ENCODE peak calls at places on chromosomes 1 and 21, in five cellular contexts. E is neural progenitor cell, C is neuronal stem cell, R is DND-41, A is OCI-LY7. P is an unnamed sample.

GRCh38 chr1:29569971-29570634 is 333.8 kb downstream of the PTPRU start:
- DNase-seq in E (no peak), C (no peak), R (no peak), A (no peak), P (no peak)

GRCh38 chr1:14138627-14139026 is 438.6 kb downstream of the PRDM2 start:
- DNase-seq in E (no peak), C (no peak), R (no peak), A (no peak), P (no peak)

GRCh38 chr21:35256468-35256988 is 207.4 kb upstream of the RUNX1 start:
- DNase-seq in E (peak; percentile 24), C (peak; percentile 17), R (no peak), A (no peak), P (no peak)

GRCh38 chr1:24486296-24487065 is 16.2 kb upstream of the RCAN3 start:
- DNase-seq in E (no peak), C (no peak), R (peak; percentile 65), A (peak; percentile 57), P (no peak)

GRCh38 chr1:229430761-229431269 is 3.1 kb downstream of the ACTA1 start:
- DNase-seq in E (peak; percentile 92), C (peak; percentile 50), R (peak; percentile 28), A (no peak), P (no peak)

GRCh38 chr1:221812905-221813597 is 71.2 kb upstream of the DUSP10 start:
- DNase-seq in E (no peak), C (no peak), R (no peak), A (no peak), P (no peak)

GRCh38 chr21:16071082-16071481 is 341.3 kb downstream of the USP25 start:
- DNase-seq in E (no peak), C (no peak), R (no peak), A (no peak), P (no peak)

GRCh38 chr1:232226197-232226681 is 403.7 kb downstream of the SIPA1L2 start:
- DNase-seq in E (peak; percentile 63), C (peak; percentile 31), R (peak; percentile 72), A (no peak), P (no peak)

GRCh38 chr1:168360151-168360550 is 79.5 kb downstream of the TBX19 start:
- DNase-seq in E (no peak), C (no peak), R (no peak), A (no peak), P (no peak)

GRCh38 chr1:100631015-100631521 is 88.5 kb upstream of the VCAM1 start:
- DNase-seq in E (no peak), C (no peak), R (peak; percentile 37), A (no peak), P (no peak)

GRCh38 chr1:5720484-5720883 is 271.7 kb downstream of the NPHP4 start:
- DNase-seq in E (no peak), C (no peak), R (no peak), A (no peak), P (no peak)

GRCh38 chr1:8344893-8345507 is 27.1 kb downstream of the SLC45A1 start:
- DNase-seq in E (no peak), C (no peak), R (no peak), A (no peak), P (no peak)

GRCh38 chr1:156177918-156178654 is 15.8 kb upstream of the SLC25A44 start:
- DNase-seq in E (no peak), C (no peak), R (peak; percentile 42), A (no peak), P (no peak)

GRCh38 chr1:27863552-27863943 is 8.8 kb upstream of the THEMIS2 start:
- DNase-seq in E (no peak), C (no peak), R (no peak), A (no peak), P (no peak)

GRCh38 chr1:109623601-109624161 is 4.0 kb downstream of the AMPD2 start:
- DNase-seq in E (no peak), C (no peak), R (peak; percentile 33), A (no peak), P (no peak)

GRCh38 chr1:169707917-169708604 is 3.4 kb downstream of the SELL start:
- DNase-seq in E (no peak), C (no peak), R (no peak), A (no peak), P (no peak)

GRCh38 chr21:42566524-42567180 is 53.0 kb downstream of the SLC37A1 start:
- DNase-seq in E (no peak), C (no peak), R (no peak), A (no peak), P (no peak)

GRCh38 chr1:26047278-26047874 is 1.5 kb upstream of the SLC30A2 start:
- DNase-seq in E (no peak), C (no peak), R (no peak), A (no peak), P (no peak)

GRCh38 chr1:26046313-26047031 is 554 bp upstream of the SLC30A2 start:
- DNase-seq in E (peak; percentile 47), C (no peak), R (no peak), A (no peak), P (no peak)

GRCh38 chr1:26050255-26050640 is 4.3 kb upstream of the SLC30A2 start:
- DNase-seq in E (no peak), C (no peak), R (no peak), A (no peak), P (no peak)

GRCh38 chr1:26045712-26046312 is at the start of gene SLC30A2:
- DNase-seq in E (peak; percentile 72), C (no peak), R (no peak), A (no peak), P (no peak)

GRCh38 chr1:26049531-26050254 is 3.8 kb upstream of the SLC30A2 start:
- DNase-seq in E (no peak), C (no peak), R (no peak), A (no peak), P (no peak)
- H3K27ac ChIP-seq in E (no peak overlapping the region), C (no peak overlapping the region), R (no peak overlapping the region), A (no peak overlapping the region), P (no peak overlapping the region)

DNA sequence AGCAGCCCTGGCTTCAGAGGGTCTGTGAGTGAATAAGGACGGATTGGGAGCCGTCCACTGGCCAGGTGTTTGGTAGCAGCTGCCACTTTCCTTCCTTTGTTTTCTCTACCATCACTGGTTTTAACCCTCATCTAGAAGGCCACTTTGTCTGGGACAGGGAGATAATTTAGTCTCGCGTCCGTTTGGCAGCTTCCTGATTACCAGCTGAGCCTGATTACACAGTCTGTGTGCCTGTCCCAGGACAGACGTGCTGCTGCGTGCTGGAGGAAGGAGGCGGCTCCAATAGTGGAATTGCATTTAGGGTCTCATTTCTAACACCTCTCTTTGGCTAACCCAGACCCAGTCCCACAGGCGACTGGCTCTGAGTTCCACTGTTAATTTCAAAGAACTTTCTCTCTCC is 24.6 kb upstream of the CASQ2 start:
- DNase-seq in E (no peak), C (no peak), R (no peak), A (no peak), P (no peak)
- H2AFZ ChIP-seq in E (no peak overlapping the region), C (no peak overlapping the region), R (no peak overlapping the region), A (no peak overlapping the region), P (no peak overlapping the region)

DNA sequence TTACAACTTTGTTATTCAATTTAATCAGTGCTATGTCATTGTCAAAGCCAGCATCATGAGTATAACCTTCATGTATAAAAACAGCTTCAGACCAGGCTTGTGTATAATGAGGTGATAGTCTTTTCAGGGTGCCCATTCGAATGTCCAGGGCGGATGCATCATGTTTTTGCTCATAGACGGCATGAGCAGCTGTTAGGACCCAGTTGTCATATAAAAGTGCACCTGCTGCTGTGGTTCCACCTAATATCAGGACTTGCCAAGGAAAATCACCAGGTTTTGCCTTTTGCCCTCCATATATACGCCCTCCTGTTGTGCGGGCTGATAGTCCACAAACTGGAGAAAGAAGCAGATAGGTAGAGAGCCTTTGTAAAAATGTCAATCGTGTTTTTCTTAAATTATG is 14.9 kb downstream of the TARDBP start:
- DNase-seq in E (no peak), C (no peak), R (no peak), A (no peak), P (no peak)
- H3K36me3 ChIP-seq in E (peaks cover 25% of the 10 kb centered on the region), C (peaks cover 13% of the 10 kb centered on the region), R (peaks cover 54% of the 10 kb centered on the region), A (peaks cover 74% of the 10 kb centered on the region), P (peaks cover 18% of the 10 kb centered on the region)

DNA sequence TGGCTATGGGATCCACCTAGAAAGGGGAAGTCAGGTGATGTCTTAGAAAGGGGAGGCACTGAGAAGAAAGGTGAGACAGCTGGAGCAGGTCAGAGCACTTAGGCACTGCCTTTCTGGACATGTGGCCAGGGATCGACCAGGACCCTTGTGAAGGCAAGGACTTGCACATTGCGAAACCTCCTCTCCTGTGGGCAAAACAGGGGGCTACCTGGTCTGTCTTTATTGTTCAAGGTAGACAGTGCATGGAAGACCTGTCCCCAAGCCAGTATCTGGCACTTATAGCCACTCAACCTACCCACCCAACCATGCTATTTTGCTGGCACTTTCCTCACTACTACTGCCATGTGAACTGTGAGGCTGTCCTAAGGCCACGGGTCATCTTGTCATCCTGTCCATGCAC is 67.2 kb downstream of the NAV1 start:
- DNase-seq in E (no peak), C (no peak), R (no peak), A (no peak), P (no peak)
- H3K27ac ChIP-seq in E (no peak overlapping the region), C (no peak overlapping the region), R (no peak overlapping the region), A (no peak overlapping the region), P (no peak overlapping the region)

DNA sequence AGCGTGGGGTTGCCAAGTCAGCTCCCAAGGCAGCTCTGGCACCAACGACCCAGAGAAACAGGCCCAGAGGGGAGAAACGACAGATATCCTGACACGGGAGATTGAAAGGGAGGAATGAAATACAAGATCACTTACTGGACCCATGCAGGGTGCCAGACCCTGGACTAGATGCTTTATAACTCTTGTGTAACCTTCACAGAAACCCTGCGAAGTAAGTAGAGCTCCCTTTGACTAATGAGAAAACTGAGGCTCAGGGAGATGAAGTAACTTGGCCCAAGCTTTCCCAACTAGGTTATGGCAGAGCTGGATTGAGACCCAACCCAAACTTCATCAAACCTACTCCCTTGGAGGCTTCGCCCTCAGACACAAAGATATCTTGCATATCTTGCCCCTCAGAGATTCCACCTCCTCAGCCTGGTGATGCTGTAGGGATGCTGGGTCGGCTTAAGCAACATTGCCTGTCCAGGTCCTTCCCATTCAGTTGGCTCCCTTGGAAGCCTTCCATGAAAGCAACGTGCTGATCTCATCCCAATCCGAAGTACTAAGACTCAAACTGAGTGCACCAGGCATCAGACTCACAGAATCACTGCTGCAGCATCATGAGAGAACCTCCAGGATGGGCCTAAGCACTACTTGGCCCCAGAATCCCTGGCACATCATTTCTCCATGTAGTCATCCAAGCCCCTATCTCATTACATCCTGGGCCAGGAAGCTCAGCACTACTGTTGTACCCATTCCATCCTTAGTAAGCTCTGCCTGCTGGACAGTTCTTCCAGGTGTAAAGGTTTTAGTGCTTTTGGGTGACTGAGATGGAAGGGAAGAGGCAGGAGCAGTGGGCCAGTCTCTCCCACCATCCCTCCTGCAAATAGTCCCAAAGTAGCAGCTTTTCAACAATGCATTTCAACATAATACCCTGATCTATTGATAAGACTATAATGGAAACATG is 1.1 kb upstream of the IGSF9 start:
- DNase-seq in E (no peak), C (no peak), R (no peak), A (no peak), P (no peak)
- H2AFZ ChIP-seq in E (peak overlapping the region; percentile 88), C (peak overlapping the region; percentile 98), R (no peak overlapping the region), A (no peak overlapping the region), P (peak overlapping the region; percentile 80)

GRCh38 chr1:35097224-35097623 is 18.0 kb downstream of the ZMYM1 start:
- DNase-seq in E (no peak), C (no peak), R (no peak), A (no peak), P (peak; percentile 45)
- H3K36me3 ChIP-seq in E (peaks cover 7% of the 10 kb centered on the region), C (peaks cover 13% of the 10 kb centered on the region), R (peaks cover 78% of the 10 kb centered on the region), A (peaks cover 69% of the 10 kb centered on the region), P (no peaks in the 10 kb centered on the region)

P was measured in MM.1S.